ENCODE peak calls at places on chromosome 16, in ten cellular contexts. C is AG04450; V is lower leg skin; N is kidney; J is esophagus squamous epithelium; Z is fibroblast of pulmonary artery; F is cardiac fibroblast; K is MCF 10A; U is activated CD8-positive, alpha-beta T cell treated with anti-CD3 and anti-CD28 coated beads for 36 hours; H is CD4-positive, alpha-beta T cell. X is an unnamed sample.

GRCh38 chr16:23257682-23258081 is 44.4 kb upstream of the SCNN1B start:
- DNase-seq in C (no peak), V (peak; percentile 35), N (no peak), J (no peak), Z (no peak), F (no peak), K (peak; percentile 36), U (no peak), H (no peak), X (no peak)

GRCh38 chr16:78957328-78958100 is 643.0 kb downstream of the MAF start:
- DNase-seq in C (no peak), V (no peak), N (no peak), J (no peak), Z (no peak), F (no peak), K (no peak), U (no peak), H (no peak), X (no peak)

GRCh38 chr16:24754543-24754942 is 25.1 kb downstream of the TNRC6A start:
- DNase-seq in C (no peak), V (no peak), N (no peak), J (no peak), Z (no peak), F (no peak), K (no peak), U (no peak), H (no peak), X (no peak)

GRCh38 chr16:80691111-80691761 is 113.2 kb downstream of the CDYL2 start:
- DNase-seq in C (no peak), V (no peak), N (no peak), J (no peak), Z (no peak), F (no peak), K (no peak), U (no peak), H (no peak), X (no peak)

GRCh38 chr16:2716101-2716885 is 3.7 kb downstream of the PRSS27 start:
- DNase-seq in C (no peak), V (no peak), N (peak; percentile 65), J (no peak), Z (no peak), F (no peak), K (no peak), U (no peak), H (no peak), X (no peak)

GRCh38 chr16:26717826-26718225 is 348.9 kb upstream of the C16orf82 start:
- DNase-seq in C (no peak), V (no peak), N (no peak), J (no peak), Z (no peak), F (no peak), K (no peak), U (no peak), H (no peak), X (no peak)

GRCh38 chr16:89200850-89201466 is 621 bp upstream of the SLC22A31 start:
- DNase-seq in C (no peak), V (no peak), N (peak; percentile 82), J (no peak), Z (no peak), F (no peak), K (no peak), U (no peak), H (no peak), X (peak; percentile 38)

GRCh38 chr16:26317885-26318284 is 626.1 kb downstream of the HS3ST4 start:
- DNase-seq in C (no peak), V (no peak), N (no peak), J (no peak), Z (no peak), F (no peak), K (no peak), U (no peak), H (no peak), X (no peak)

GRCh38 chr16:83964684-83965443 is 3.2 kb upstream of the NECAB2 start:
- DNase-seq in C (no peak), V (no peak), N (peak; percentile 61), J (no peak), Z (no peak), F (no peak), K (no peak), U (no peak), H (no peak), X (no peak)

GRCh38 chr16:22189473-22190168 is 16.5 kb upstream of the EEF2K start:
- DNase-seq in C (no peak), V (peak; percentile 75), N (peak; percentile 87), J (peak; percentile 51), Z (peak; percentile 46), F (peak; percentile 63), K (peak; percentile 35), U (peak; percentile 96), H (peak; percentile 96), X (no peak)

DNA sequence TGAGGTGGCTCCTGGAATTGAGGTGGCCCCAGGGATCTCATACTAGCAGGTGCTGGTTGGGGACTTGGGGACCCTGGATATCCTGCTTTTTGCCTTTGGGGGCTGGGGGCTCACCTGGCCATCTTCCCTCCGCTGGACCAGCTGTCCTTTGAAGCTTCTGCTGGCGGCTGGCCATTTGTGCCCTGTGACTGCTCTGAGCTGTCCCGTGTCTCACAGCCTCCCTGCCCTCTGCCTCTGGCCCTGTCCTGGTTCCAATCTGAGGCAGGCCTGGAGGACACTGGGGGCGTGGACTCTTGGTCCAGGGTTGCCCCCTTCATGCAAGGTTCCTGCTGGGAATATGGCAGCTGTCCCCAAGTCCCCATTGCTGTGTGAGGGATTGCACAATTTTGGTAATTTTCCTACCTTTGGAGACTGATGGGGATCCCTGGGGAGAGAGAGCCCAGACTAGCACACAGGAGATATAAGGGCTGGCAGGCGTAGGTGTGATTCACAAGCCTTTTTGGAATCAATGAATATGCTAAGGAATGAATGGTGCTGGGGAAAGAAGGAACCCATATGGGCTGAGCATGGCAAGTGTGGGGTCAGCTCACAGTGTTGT is 19.2 kb downstream of the ADCY7 start:
- DNase-seq in C (no peak), V (no peak), N (no peak), J (no peak), Z (no peak), F (no peak), K (no peak), U (no peak), H (no peak), X (no peak)
- TF ChIP-seq CTCF in C (no peak), V (no peak), N (no peak), J (no peak), Z (no peak), F (no peak), K (no peak), U (no peak), H (no peak), X (no peak)

DNA sequence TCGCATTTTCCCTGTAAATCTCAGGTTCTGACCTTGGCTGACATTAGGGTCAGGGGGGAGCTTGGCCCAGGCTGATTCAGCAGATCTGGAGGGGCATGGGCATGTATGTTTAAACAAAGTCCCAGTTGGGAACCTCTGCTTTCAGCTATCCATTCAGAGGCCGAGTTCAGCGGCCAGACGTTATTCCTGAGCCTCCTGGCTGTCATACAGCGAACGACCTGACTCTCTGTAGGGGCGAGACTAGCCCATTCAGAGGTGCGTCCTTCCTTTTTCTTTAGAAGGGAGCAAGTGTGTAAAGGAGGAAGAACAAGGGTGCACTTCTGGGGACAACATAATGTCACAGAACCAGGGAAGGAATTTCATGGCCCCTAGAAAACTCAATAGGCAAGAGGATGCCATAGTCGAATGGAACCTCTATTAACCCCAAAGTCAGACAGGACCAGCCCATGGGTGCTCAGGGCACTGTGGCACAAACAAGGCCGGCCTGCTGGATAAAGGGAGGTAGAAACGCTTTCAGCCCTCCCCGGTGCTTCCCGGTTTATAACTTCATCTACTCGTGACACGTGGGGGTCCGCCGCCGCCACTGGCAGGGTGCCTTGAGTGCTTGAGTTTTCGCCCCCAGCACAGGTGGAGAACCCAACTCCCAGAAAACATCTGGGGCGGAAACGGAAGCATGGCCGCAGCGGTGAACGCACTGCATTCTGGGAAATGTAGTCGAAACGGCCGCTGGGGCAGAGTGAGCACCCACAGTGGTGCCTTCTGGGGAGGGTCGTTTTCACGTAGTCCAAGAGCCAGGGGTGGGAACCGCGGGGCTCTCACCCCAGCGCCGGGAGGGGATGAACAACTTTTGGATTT is 33.2 kb upstream of the PLCG2 start:
- DNase-seq in C (no peak), V (peak; percentile 61), N (peak; percentile 88), J (peak; percentile 18), Z (peak; percentile 58), F (peak; percentile 61), K (peak; percentile 55), U (peak; percentile 84), H (peak; percentile 68), X (peak; percentile 78)
- TF ChIP-seq CTCF in C (no peak), V (no peak), N (no peak), J (no peak), Z (no peak), F (no peak), K (no peak), U (no peak), H (no peak), X (no peak)

GRCh38 chr16:88068476-88069396 is 117.5 kb downstream of the BANP start:
- DNase-seq in C (no peak), V (no peak), N (peak; percentile 61), J (no peak), Z (no peak), F (no peak), K (no peak), U (no peak), H (no peak), X (no peak)
- TF ChIP-seq CTCF in C (no peak), V (no peak), N (no peak), J (no peak), Z (no peak), F (no peak), K (no peak), U (no peak), H (no peak), X (no peak)

DNA sequence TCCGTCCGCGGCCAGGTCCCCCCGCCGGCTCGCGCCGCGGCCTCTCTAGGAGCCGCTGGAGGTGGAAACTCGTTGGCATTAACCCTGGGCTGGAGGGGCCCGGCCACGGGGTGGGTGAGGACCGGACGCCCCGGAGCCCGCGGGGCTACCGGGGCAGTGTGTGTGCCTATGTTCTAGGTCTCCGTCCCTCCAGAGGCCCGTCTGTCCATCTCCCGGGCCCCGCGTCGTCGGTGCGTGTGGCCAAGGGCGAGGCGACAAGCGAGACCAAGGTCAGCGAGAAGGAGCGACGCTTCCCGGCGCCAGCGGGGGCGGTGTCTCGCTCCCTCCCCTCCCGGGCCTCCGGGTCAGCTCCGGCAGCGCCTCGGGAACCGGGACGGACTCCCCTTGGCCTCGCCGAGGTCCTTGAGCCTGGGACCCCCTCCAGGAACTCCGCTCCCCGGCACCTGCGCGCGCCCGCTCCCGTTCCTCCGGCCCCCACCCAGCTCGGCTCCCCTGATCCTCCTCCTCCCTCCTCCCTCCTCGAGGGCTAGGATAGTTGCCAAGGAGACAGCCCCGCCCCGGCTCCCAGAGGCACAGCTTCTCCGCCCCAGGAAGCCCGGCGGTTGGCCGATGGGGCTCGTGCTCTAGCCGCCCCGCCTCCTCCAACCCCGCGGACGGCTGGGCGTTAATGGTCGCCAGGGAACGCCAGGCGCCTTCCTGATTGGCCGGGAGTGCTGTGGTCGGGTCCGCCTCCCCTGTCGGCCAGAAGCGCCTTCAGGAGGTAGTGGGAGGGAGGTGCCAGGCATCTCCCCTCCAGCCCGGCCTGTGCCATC is 663 bp upstream of the ZNF768 start:
- DNase-seq in C (peak; percentile 91), V (peak; percentile 98), N (peak; percentile 100), J (peak; percentile 88), Z (peak; percentile 98), F (peak; percentile 99), K (peak; percentile 99), U (peak; percentile 98), H (peak; percentile 77), X (peak; percentile 98)
- TF ChIP-seq CTCF in C (peak; percentile 19), V (no peak), N (peak; percentile 26), J (peak; percentile 29), Z (peak; percentile 28), F (peak; percentile 33), K (peak; percentile 18), U (no peak), H (peak; percentile 18), X (no peak)

GRCh38 chr16:9778879-9779278 is 403.3 kb downstream of the GRIN2A start:
- DNase-seq in C (no peak), V (no peak), N (no peak), J (no peak), Z (no peak), F (no peak), K (no peak), U (no peak), H (no peak), X (no peak)
- TF ChIP-seq CTCF in C (no peak), V (no peak), N (no peak), J (no peak), Z (no peak), F (no peak), K (no peak), U (no peak), H (no peak), X (no peak)